ENCODE peak calls at places on chromosomes 12 and 14, in five cellular contexts. A, W, L, S and U are unnamed samples.

GRCh38 chr12:28413455-28414109 is 223.3 kb downstream of the CCDC91 start:
- DNase-seq in A (no peak), W (no peak), L (no peak), S (no peak), U (no peak)

GRCh38 chr12:726281-727140 is 25.9 kb upstream of the WNK1 start:
- DNase-seq in A (no peak), W (no peak), L (no peak), S (no peak), U (no peak)

GRCh38 chr12:26056335-26056734 is 68.5 kb downstream of the BHLHE41 start:
- DNase-seq in A (no peak), W (peak; percentile 53), L (no peak), S (no peak), U (no peak)

GRCh38 chr12:32666510-32666909 is 12.6 kb upstream of the DNM1L start:
- DNase-seq in A (no peak), W (no peak), L (no peak), S (no peak), U (no peak)

GRCh38 chr14:93884950-93885349 is 42.2 kb upstream of the FAM181A start:
- DNase-seq in A (no peak), W (no peak), L (no peak), S (no peak), U (no peak)

GRCh38 chr12:64995831-64996230 is 125.3 kb downstream of the WIF1 start:
- DNase-seq in A (no peak), W (no peak), L (no peak), S (no peak), U (no peak)

GRCh38 chr12:97396989-97397388 is 65.6 kb upstream of the RMST start:
- DNase-seq in A (no peak), W (no peak), L (no peak), S (no peak), U (no peak)

GRCh38 chr12:6603095-6603567 is 4.0 kb downstream of the CHD4 start:
- DNase-seq in A (peak; percentile 36), W (peak; percentile 22), L (peak; percentile 75), S (peak; percentile 80), U (no peak)

GRCh38 chr12:52351196-52352059 is 15.9 kb downstream of the KRT85 start:
- DNase-seq in A (no peak), W (peak; percentile 68), L (peak; percentile 66), S (peak; percentile 62), U (peak; percentile 79)

GRCh38 chr14:22892488-22892887 is 9.5 kb downstream of the REM2 start:
- DNase-seq in A (no peak), W (no peak), L (no peak), S (no peak), U (no peak)

GRCh38 chr14:28867571-28867970 is 101.0 kb downstream of the FOXG1 start:
- DNase-seq in A (no peak), W (no peak), L (no peak), S (no peak), U (no peak)

GRCh38 chr14:100885196-100886030 is 18.1 kb downstream of the RTL1 start:
- DNase-seq in A (no peak), W (no peak), L (no peak), S (no peak), U (peak; percentile 52)

GRCh38 chr12:6765048-6765633 is 1.0 kb upstream of the PTMS start:
- DNase-seq in A (no peak), W (no peak), L (no peak), S (no peak), U (no peak)

GRCh38 chr12:115922952-115923564 is 354.4 kb downstream of the MED13L start:
- DNase-seq in A (no peak), W (no peak), L (peak; percentile 57), S (no peak), U (no peak)

GRCh38 chr12:57476993-57477709 is 2.5 kb downstream of the ARHGAP9 start:
- DNase-seq in A (no peak), W (no peak), L (peak; percentile 67), S (no peak), U (no peak)

GRCh38 chr14:63705561-63706070 is 22.2 kb downstream of the SGPP1 start:
- DNase-seq in A (no peak), W (no peak), L (no peak), S (no peak), U (no peak)

GRCh38 chr12:86193931-86194330 is 62.3 kb downstream of the MGAT4C start:
- DNase-seq in A (no peak), W (no peak), L (no peak), S (no peak), U (no peak)

GRCh38 chr14:75298187-75298985 is 19.8 kb downstream of the FOS start:
- DNase-seq in A (no peak), W (peak; percentile 37), L (no peak), S (peak; percentile 60), U (peak; percentile 95)

GRCh38 chr14:59905193-59905592 is 14.8 kb upstream of the LRRC9 start:
- DNase-seq in A (no peak), W (no peak), L (no peak), S (no peak), U (no peak)

GRCh38 chr12:55694651-55695050 is 13.1 kb downstream of the ITGA7 start:
- DNase-seq in A (no peak), W (no peak), L (no peak), S (no peak), U (peak; percentile 44)

GRCh38 chr14:100119251-100119650 is 40.2 kb downstream of the DEGS2 start:
- DNase-seq in A (no peak), W (no peak), L (no peak), S (peak; percentile 21), U (no peak)

GRCh38 chr12:51921017-51921725 is 13.9 kb downstream of the ACVRL1 start:
- DNase-seq in A (peak; percentile 78), W (no peak), L (no peak), S (no peak), U (no peak)

GRCh38 chr12:52766351-52767019 is 10.7 kb downstream of the KRT76 start:
- DNase-seq in A (no peak), W (no peak), L (no peak), S (no peak), U (no peak)

GRCh38 chr14:101809671-101810514 is 48.4 kb downstream of the PPP2R5C start:
- DNase-seq in A (peak; percentile 91), W (peak; percentile 91), L (peak; percentile 97), S (peak; percentile 90), U (peak; percentile 90)

GRCh38 chr12:126752021-126752420 is 1514.9 kb upstream of the TMEM132C start:
- DNase-seq in A (no peak), W (no peak), L (no peak), S (no peak), U (no peak)

GRCh38 chr12:128551266-128552025 is 272.3 kb downstream of the SLC15A4 start:
- DNase-seq in A (no peak), W (peak; percentile 35), L (no peak), S (no peak), U (no peak)

GRCh38 chr12:105229446-105229845 is 6.5 kb downstream of the APPL2 start:
- DNase-seq in A (no peak), W (no peak), L (no peak), S (no peak), U (no peak)

GRCh38 chr14:75831455-75831854 is 150.3 kb downstream of the TGFB3 start:
- DNase-seq in A (no peak), W (peak; percentile 94), L (peak; percentile 81), S (peak; percentile 75), U (peak; percentile 69)

GRCh38 chr12:98699568-98699967 is 54.5 kb downstream of the APAF1 start:
- DNase-seq in A (no peak), W (peak; percentile 32), L (no peak), S (no peak), U (no peak)

GRCh38 chr14:106377432-106377831 is 851.0 kb downstream of the TMEM121 start:
- DNase-seq in A (no peak), W (no peak), L (no peak), S (no peak), U (no peak)

GRCh38 chr14:106380740-106381139 is 854.4 kb downstream of the TMEM121 start:
- DNase-seq in A (no peak), W (no peak), L (no peak), S (no peak), U (no peak)

GRCh38 chr14:106372870-106373657 is 846.7 kb downstream of the TMEM121 start:
- DNase-seq in A (no peak), W (peak; percentile 77), L (peak; percentile 80), S (peak; percentile 37), U (no peak)

DNA sequence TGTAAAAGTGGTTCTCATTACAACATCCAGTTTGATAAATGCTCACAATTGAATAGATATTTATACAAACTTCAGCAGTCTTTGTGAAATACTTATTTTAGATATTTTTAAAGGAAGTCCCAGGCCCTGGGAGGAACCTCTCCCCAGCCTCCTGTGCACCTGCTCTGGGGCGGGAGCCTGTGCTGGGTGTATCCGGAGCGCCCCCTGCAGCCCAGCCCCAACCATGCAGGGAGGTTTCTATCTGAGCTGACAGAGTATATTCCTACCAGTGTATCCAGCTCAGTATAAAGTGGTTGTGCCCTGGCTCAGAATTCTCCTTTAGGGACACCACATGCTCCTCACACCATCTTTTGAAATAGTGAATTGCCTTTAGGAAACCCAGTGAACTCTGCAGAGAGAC is 851.8 kb downstream of the TMEM121 start:
- DNase-seq in A (no peak), W (peak; percentile 19), L (peak; percentile 47), S (no peak), U (no peak)
- H3K4me1 ChIP-seq in A (no peaks in the 10 kb centered on the region), W (no peaks in the 10 kb centered on the region), L (peaks cover 8% of the 10 kb centered on the region), S (no peaks in the 10 kb centered on the region), U (no peaks in the 10 kb centered on the region)

DNA sequence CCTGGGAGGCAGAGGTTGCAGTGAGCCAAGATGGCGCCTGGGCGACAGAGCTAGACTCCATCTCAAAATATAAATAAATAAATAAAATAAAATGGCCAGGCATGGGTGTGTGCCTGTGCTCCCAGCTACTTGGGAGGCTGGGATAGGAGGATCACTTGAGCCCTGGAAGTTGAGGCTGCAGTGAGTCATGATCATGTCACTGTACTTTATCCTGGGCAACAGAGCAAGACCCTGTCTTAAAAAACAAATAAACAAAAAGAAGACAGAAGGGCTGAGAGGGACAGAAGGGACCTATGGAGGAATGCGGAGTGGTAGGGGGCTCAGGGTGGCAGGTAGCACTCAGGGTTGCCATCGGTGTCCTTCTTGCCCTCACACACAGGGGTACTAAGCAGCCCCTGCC is 40.8 kb downstream of the PRPF40B start:
- DNase-seq in A (no peak), W (no peak), L (no peak), S (no peak), U (no peak)
- H3K4me1 ChIP-seq in A (peaks cover 20% of the 10 kb centered on the region), W (peaks cover 8% of the 10 kb centered on the region), L (peaks cover 53% of the 10 kb centered on the region), S (peaks cover 85% of the 10 kb centered on the region), U (peaks cover 33% of the 10 kb centered on the region)

GRCh38 chr14:32611752-32612151 is 282.7 kb downstream of the AKAP6 start:
- DNase-seq in A (no peak), W (no peak), L (no peak), S (no peak), U (no peak)
- H3K4me1 ChIP-seq in A (peaks cover 11% of the 10 kb centered on the region), W (no peaks in the 10 kb centered on the region), L (no peaks in the 10 kb centered on the region), S (peaks cover 16% of the 10 kb centered on the region), U (peaks cover 11% of the 10 kb centered on the region)

DNA sequence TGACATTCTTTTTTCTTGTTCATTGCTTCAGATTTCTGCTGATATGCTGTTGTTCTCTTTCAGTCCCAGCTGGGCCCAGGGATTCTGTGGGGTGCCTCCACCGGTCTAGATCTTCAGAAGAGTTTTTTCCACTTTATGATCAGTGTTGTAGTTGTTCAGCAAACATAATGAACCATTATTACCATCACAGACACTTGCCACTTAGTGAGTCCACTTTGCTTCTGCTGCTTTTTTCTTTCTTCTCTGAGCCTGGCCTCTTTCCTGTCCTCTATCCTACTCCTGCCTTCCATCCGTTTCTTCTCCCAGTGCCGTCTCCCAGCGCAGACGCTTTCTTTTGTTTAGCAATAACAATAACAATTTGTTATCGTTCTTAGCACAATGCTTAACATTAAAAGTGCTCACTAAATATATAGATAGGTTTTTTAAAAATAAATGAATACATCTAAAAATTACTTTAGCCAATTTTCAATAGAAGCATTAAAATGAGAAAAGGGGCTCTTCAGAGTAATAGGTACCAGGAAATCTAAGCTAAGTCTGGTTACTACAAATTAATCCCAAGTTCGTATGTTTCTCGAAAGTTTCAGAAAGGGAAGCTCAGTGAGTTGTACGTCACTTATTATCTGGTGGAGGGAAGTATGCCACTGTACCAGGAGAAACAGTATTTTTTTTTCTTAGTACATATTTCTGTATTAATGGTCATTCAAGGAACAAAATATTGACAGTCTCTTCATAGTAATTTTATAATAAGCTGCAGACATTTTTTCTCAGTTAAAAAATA is 98.2 kb downstream of the SRGAP1 start:
- DNase-seq in A (no peak), W (no peak), L (no peak), S (no peak), U (no peak)
- H3K4me1 ChIP-seq in A (peaks cover 8% of the 10 kb centered on the region), W (peaks cover 7% of the 10 kb centered on the region), L (no peaks in the 10 kb centered on the region), S (peaks cover 26% of the 10 kb centered on the region), U (peaks cover 4% of the 10 kb centered on the region)